ENCODE peak calls at places on chromosomes 2 and 18, in four cellular contexts. One of them, this sample, is unnamed.
A peak's percentile ranks its signal among the peaks of the same experiment; 100 is the strongest.

GRCh38 chr2:159046966-159047365 is 78.5 kb downstream of the TANC1 start:
- DNase-seq in K562: no peak
- DNase-seq in H1: no peak
- DNase-seq in HepG2: no peak
- DNase-seq in this sample: no peak

GRCh38 chr2:219650426-219651248 is 23.2 kb downstream of the SLC4A3 start:
- DNase-seq in HepG2: no peak
- DNase-seq in H1: no peak
- DNase-seq in K562: no peak
- DNase-seq in this sample: no peak

GRCh38 chr2:209830722-209831465 is 59.3 kb downstream of the UNC80 start:
- DNase-seq in H1: no peak
- DNase-seq in HepG2: no peak
- DNase-seq in K562: no peak
- DNase-seq in this sample: no peak

GRCh38 chr2:96321230-96322103 is 3.6 kb upstream of the ITPRIPL1 start:
- DNase-seq in HepG2: peak; percentile 14
- DNase-seq in K562: peak; percentile 84
- DNase-seq in H1: no peak
- DNase-seq in this sample: no peak

GRCh38 chr18:77653792-77654191 is 404.1 kb downstream of the GALR1 start:
- DNase-seq in HepG2: no peak
- DNase-seq in H1: no peak
- DNase-seq in K562: no peak
- DNase-seq in this sample: no peak

GRCh38 chr2:127786048-127786809 is 24.7 kb downstream of the WDR33 start:
- DNase-seq in H1: no peak
- DNase-seq in K562: no peak
- DNase-seq in HepG2: no peak
- DNase-seq in this sample: no peak

GRCh38 chr18:3514312-3515216 is 64.6 kb downstream of the TGIF1 start:
- DNase-seq in H1: no peak
- DNase-seq in K562: no peak
- DNase-seq in HepG2: no peak
- DNase-seq in this sample: no peak

GRCh38 chr2:64017811-64018714 is 1.2 kb downstream of the VPS54 start:
- DNase-seq in H1: no peak
- DNase-seq in HepG2: no peak
- DNase-seq in K562: no peak
- DNase-seq in this sample: no peak

GRCh38 chr18:60506190-60506589 is 133.6 kb upstream of the MC4R start:
- DNase-seq in K562: no peak
- DNase-seq in H1: no peak
- DNase-seq in HepG2: no peak
- DNase-seq in this sample: no peak

GRCh38 chr2:181774601-181775179 is 94.4 kb upstream of the NEUROD1 start:
- DNase-seq in K562: no peak
- DNase-seq in HepG2: no peak
- DNase-seq in H1: no peak
- DNase-seq in this sample: no peak

GRCh38 chr2:24439971-24440340 is 51.1 kb upstream of the NCOA1 start:
- DNase-seq in H1: no peak
- DNase-seq in HepG2: no peak
- DNase-seq in K562: no peak
- DNase-seq in this sample: no peak

GRCh38 chr2:63023444-63023843 is 27.2 kb upstream of the OTX1 start:
- DNase-seq in K562: peak; percentile 40
- DNase-seq in H1: peak; percentile 9
- DNase-seq in HepG2: peak; percentile 60
- DNase-seq in this sample: peak; percentile 54

GRCh38 chr2:52613064-52613463 is 1154.5 kb upstream of the CHAC2 start:
- DNase-seq in H1: no peak
- DNase-seq in K562: no peak
- DNase-seq in HepG2: no peak
- DNase-seq in this sample: no peak

GRCh38 chr2:240130393-240131195 is 5.5 kb downstream of the COPS9 start:
- DNase-seq in K562: no peak
- DNase-seq in HepG2: no peak
- DNase-seq in H1: no peak
- DNase-seq in this sample: no peak

GRCh38 chr2:109202486-109202885 is 73.5 kb downstream of the SH3RF3 start:
- DNase-seq in H1: no peak
- DNase-seq in HepG2: no peak
- DNase-seq in K562: no peak
- DNase-seq in this sample: no peak

GRCh38 chr2:63861220-63861822 is 19.6 kb downstream of the UGP2 start:
- DNase-seq in HepG2: peak; percentile 54
- DNase-seq in H1: no peak
- DNase-seq in K562: peak; percentile 39
- DNase-seq in this sample: peak; percentile 51

GRCh38 chr2:23700627-23701026 is 226.3 kb downstream of the ATAD2B start:
- DNase-seq in H1: no peak
- DNase-seq in HepG2: no peak
- DNase-seq in K562: no peak
- DNase-seq in this sample: no peak

GRCh38 chr18:26575865-26576217 is 27.5 kb upstream of the KCTD1 start:
- DNase-seq in H1: no peak
- DNase-seq in HepG2: no peak
- DNase-seq in K562: no peak
- DNase-seq in this sample: no peak

GRCh38 chr2:120678251-120678650 is 57.4 kb upstream of the GLI2 start:
- DNase-seq in K562: no peak
- DNase-seq in H1: no peak
- DNase-seq in HepG2: no peak
- DNase-seq in this sample: no peak

GRCh38 chr2:206011795-206012194 is 74.2 kb downstream of the INO80D start:
- DNase-seq in H1: no peak
- DNase-seq in K562: no peak
- DNase-seq in HepG2: no peak
- DNase-seq in this sample: peak; percentile 4

GRCh38 chr18:2281523-2282199 is 289.6 kb downstream of the METTL4 start:
- DNase-seq in H1: no peak
- DNase-seq in K562: no peak
- DNase-seq in HepG2: no peak
- DNase-seq in this sample: no peak

GRCh38 chr2:235765181-235765820 is 271.5 kb downstream of the AGAP1 start:
- DNase-seq in H1: no peak
- DNase-seq in K562: no peak
- DNase-seq in HepG2: no peak
- DNase-seq in this sample: peak; percentile 55

GRCh38 chr18:13375302-13376255 is 157.0 kb downstream of the LDLRAD4 start:
- DNase-seq in HepG2: no peak
- DNase-seq in K562: no peak
- DNase-seq in H1: no peak
- DNase-seq in this sample: peak; percentile 48

GRCh38 chr18:23182606-23183005 is 47.3 kb downstream of the CABLES1 start:
- DNase-seq in HepG2: no peak
- DNase-seq in K562: no peak
- DNase-seq in H1: no peak
- DNase-seq in this sample: no peak

GRCh38 chr18:69444221-69444620 is 43.5 kb downstream of the DOK6 start:
- DNase-seq in HepG2: no peak
- DNase-seq in K562: no peak
- DNase-seq in H1: no peak
- DNase-seq in this sample: no peak

GRCh38 chr2:110816404-110817365 is 84.3 kb downstream of the ACOXL start:
- DNase-seq in K562: no peak
- DNase-seq in HepG2: no peak
- DNase-seq in H1: no peak
- DNase-seq in this sample: no peak

GRCh38 chr2:43407826-43408783 is 181.7 kb upstream of the ZFP36L2 start:
- DNase-seq in H1: no peak
- DNase-seq in HepG2: no peak
- DNase-seq in K562: no peak
- DNase-seq in this sample: no peak

GRCh38 chr2:8234757-8235374 is 447.0 kb upstream of the ID2 start:
- DNase-seq in H1: no peak
- DNase-seq in K562: no peak
- DNase-seq in HepG2: no peak
- DNase-seq in this sample: no peak

DNA sequence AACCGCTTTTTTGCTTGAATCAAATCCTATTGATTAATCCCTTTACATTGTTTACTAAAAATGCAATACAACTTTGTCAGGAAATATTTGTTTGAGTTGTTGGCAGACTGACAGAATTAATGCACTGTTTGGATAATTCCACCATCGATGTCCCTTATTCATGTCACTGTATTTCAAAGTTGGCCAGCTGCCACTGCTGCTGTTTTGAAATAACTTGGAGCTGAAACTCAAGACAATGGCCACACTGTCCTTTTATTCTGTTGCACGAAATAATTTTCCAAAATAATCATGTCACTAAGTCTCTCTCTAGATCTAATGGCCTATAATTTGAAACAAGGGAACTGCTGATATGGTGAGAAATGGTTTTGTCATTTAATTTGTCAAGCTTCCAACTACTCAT is 55.2 kb upstream of the PAX3 start:
- DNase-seq in H1: no peak
- DNase-seq in HepG2: no peak
- DNase-seq in K562: no peak
- DNase-seq in this sample: no peak
- TF ChIP-seq ZNF274 in H1: no peak
- TF ChIP-seq ZNF274 in HepG2: no peak
- TF ChIP-seq ZNF274 in K562: no peak
- TF ChIP-seq ZNF274 in this sample: no peak

GRCh38 chr2:9650119-9650821 is 19.5 kb upstream of the YWHAQ start:
- DNase-seq in H1: no peak
- DNase-seq in K562: no peak
- DNase-seq in HepG2: no peak
- DNase-seq in this sample: no peak
- H3K4me1 ChIP-seq in H1: peaks cover 3% of the 10 kb centered on the region
- H3K4me1 ChIP-seq in K562: peaks cover 10% of the 10 kb centered on the region
- H3K4me1 ChIP-seq in HepG2: peaks cover 36% of the 10 kb centered on the region
- H3K4me1 ChIP-seq in this sample: peaks cover 7% of the 10 kb centered on the region

DNA sequence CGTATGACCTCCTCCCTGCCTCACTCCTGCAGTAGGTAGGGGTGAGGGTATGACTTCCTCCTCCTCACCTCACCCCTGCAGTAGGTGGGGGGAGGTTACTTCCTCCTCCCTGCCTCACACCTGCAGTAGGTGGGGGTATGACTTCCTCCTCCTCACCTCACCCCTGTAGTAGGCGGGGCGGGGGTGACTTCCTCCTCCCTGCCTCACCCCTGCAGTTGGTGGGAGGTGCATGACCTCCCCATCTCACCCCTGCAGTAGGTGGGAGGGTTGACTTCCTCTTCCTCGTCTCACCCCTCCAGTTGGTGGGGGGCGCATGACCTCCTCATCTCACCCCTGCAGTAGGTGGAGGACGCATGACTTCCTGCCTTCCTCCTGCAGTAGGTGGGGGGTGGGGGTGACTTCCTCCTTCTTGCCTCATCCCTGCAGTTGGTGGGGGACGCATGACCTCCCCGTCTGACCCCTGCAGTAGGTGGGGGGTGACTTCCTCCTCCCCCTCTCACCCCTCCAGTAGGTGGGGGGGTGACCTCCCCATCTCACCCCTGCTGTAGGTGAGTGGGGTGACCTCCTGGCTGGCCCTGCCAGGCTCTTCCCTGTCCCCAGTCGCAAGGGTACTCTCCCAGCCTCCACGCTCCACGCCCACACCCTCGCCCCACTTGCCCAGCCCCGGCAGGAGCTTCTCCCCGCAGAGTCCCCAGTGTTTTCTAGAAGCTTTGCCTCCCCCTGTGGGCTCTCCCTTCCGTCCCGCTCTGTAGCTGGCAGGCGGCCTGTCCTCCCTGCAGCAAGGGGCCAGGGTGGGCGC is 39.3 kb downstream of the TSHZ1 start:
- DNase-seq in K562: peak; percentile 6
- DNase-seq in HepG2: no peak
- DNase-seq in H1: no peak
- DNase-seq in this sample: no peak
- TF ChIP-seq FOSL1 in K562: no peak
- TF ChIP-seq FOSL1 in HepG2: no peak
- TF ChIP-seq FOSL1 in H1: no peak
- TF ChIP-seq FOSL1 in this sample: no peak

DNA sequence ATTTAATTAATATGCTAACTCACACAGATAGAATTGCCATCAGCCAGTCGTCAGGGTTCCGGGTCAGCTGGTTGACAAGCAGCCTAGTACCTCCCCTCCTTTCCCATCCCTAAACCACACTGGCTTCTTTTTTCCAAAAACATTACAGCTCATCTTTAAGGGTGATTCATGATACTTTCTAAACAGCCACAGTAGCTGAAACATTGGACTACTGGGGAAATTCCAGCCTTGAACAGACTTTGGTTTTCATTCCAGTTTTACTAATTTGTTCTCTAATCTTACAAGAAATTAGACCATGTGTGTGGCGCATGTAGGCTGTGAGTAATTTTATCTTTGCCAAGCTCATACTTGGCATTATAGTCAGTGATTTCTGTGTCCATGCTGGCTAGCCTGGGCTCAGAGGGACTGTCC is 110.8 kb downstream of the FMNL2 start:
- DNase-seq in HepG2: no peak
- DNase-seq in H1: no peak
- DNase-seq in K562: no peak
- DNase-seq in this sample: no peak
- TF ChIP-seq ZNF274 in HepG2: no peak
- TF ChIP-seq ZNF274 in H1: no peak
- TF ChIP-seq ZNF274 in K562: no peak
- TF ChIP-seq ZNF274 in this sample: no peak

DNA sequence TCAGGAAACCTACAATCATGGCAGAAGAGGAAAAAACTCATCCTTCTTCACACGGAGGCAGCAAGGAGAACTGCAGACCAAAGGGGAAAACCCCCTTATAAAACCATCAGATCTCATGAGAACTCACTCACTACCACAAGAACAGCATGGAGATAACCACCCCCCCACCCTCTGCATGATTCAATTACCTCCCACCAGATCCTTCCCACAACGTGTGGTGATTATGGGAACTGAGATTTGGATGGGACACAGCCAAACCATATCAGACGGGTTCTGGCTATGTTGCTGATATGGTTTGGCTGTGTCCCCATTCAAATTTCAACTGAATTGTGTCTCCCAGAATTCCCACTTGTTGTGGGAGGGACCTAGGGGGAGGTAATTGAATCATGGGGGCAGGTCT is 28.7 kb upstream of the CCDC150 start:
- DNase-seq in K562: no peak
- DNase-seq in H1: no peak
- DNase-seq in HepG2: no peak
- DNase-seq in this sample: no peak
- H3K4me1 ChIP-seq in K562: no peaks in the 10 kb centered on the region
- H3K4me1 ChIP-seq in H1: no peaks in the 10 kb centered on the region
- H3K4me1 ChIP-seq in HepG2: no peaks in the 10 kb centered on the region
- H3K4me1 ChIP-seq in this sample: peaks cover 11% of the 10 kb centered on the region